ENCODE peak calls at places on chromosomes 3 and 15, in eight cellular contexts. S, C, K, U, H, A, V and W are unnamed samples.

GRCh38 chr3:157089455-157090221 is 70.3 kb downstream of the CCNL1 start:
- DNase-seq in S (no peak), C (peak; percentile 67), K (peak; percentile 55), U (peak; percentile 59), H (peak; percentile 77), A (no peak), V (no peak), W (no peak)

GRCh38 chr15:46080018-46080417 is 445.2 kb downstream of the SQOR start:
- DNase-seq in S (no peak), C (no peak), K (no peak), U (no peak), H (no peak), A (peak; percentile 31), V (no peak), W (no peak)

GRCh38 chr3:150090006-150090405 is 119.3 kb upstream of the PFN2 start:
- DNase-seq in S (no peak), C (no peak), K (no peak), U (no peak), H (no peak), A (no peak), V (no peak), W (no peak)

GRCh38 chr3:32937331-32937730 is 14.1 kb upstream of the CCR4 start:
- DNase-seq in S (no peak), C (no peak), K (no peak), U (no peak), H (no peak), A (no peak), V (no peak), W (no peak)

GRCh38 chr3:102571985-102572384 is 137.2 kb downstream of the ZPLD1 start:
- DNase-seq in S (no peak), C (no peak), K (no peak), U (no peak), H (no peak), A (no peak), V (no peak), W (no peak)

GRCh38 chr3:194466761-194467356 is 19.9 kb downstream of the ATP13A3 start:
- DNase-seq in S (no peak), C (no peak), K (no peak), U (no peak), H (no peak), A (no peak), V (no peak), W (no peak)

GRCh38 chr15:41417418-41417811 is 520 bp downstream of the RTF1 start:
- DNase-seq in S (peak; percentile 39), C (peak; percentile 45), K (no peak), U (peak; percentile 64), H (peak; percentile 71), A (no peak), V (no peak), W (no peak)

GRCh38 chr3:140167600-140168281 is 232.8 kb downstream of the CLSTN2 start:
- DNase-seq in S (no peak), C (no peak), K (no peak), U (no peak), H (no peak), A (no peak), V (no peak), W (no peak)

GRCh38 chr15:63858448-63858847 is 24.7 kb upstream of the HERC1 start:
- DNase-seq in S (no peak), C (no peak), K (no peak), U (no peak), H (no peak), A (no peak), V (no peak), W (no peak)

GRCh38 chr3:94513600-94513999 is 450.7 kb downstream of the NSUN3 start:
- DNase-seq in S (no peak), C (no peak), K (no peak), U (no peak), H (no peak), A (no peak), V (no peak), W (no peak)

GRCh38 chr3:35908366-35909232 is 269.3 kb downstream of the ARPP21 start:
- DNase-seq in S (no peak), C (peak; percentile 29), K (no peak), U (peak; percentile 23), H (no peak), A (no peak), V (no peak), W (peak; percentile 1)

GRCh38 chr15:44441095-44441501 is 13.7 kb downstream of the CTDSPL2 start:
- DNase-seq in S (no peak), C (no peak), K (no peak), U (peak; percentile 34), H (no peak), A (no peak), V (no peak), W (no peak)

GRCh38 chr3:160401301-160402095 is 2.0 kb downstream of the SMC4 start:
- DNase-seq in S (no peak), C (peak; percentile 25), K (no peak), U (peak; percentile 60), H (no peak), A (no peak), V (no peak), W (no peak)

DNA sequence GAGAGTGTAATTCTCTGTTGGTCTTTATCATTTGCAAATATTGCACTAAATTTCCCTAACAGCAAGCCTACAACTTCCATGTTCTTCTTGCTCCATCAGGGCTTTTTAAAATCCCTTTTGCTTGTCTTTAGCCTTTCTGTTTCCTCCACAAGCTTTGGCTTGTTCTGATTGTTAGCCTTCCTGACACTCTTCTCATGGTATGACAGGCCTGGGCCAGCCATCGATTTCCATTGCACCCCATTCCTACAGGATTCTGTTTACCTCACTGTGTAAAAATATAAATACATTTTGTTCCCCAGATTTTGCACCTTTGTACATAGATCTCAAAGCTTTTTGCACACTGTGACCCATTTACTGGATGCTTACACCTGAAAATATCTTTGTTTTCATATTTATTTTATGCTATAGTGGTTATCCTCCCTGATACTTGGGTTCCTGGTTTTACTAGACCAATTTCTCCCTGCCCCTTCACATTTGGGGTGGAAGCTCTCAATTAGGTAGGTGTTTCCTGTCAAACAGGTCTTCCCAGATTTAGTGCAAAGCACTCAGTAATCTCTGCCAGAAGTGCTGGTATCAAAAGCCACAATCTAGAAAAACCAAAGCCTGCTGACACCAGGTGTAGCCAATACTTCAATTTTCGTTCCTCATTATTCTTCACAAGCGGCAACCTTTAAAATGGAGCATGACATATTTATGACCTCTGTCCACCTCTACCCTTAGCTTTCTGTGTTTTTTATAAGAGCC is 57.9 kb upstream of the PPP2R3A start:
- DNase-seq in S (no peak), C (no peak), K (no peak), U (no peak), H (no peak), A (no peak), V (no peak), W (no peak)
- TF ChIP-seq POLR2AphosphoS5 in S (no peak), C (no peak), K (no peak), U (no peak), H (no peak), A (no peak), V (peak; percentile 20), W (no peak)

GRCh38 chr3:52829906-52830463 is 487 bp downstream of the ITIH4 start:
- DNase-seq in S (no peak), C (no peak), K (no peak), U (no peak), H (no peak), A (no peak), V (no peak), W (no peak)

GRCh38 chr3:52829482-52829881 is 990 bp downstream of the ITIH4 start:
- DNase-seq in S (no peak), C (no peak), K (no peak), U (no peak), H (no peak), A (no peak), V (no peak), W (no peak)

GRCh38 chr3:52833202-52833601 is 1.6 kb downstream of the MUSTN1 start:
- DNase-seq in S (no peak), C (no peak), K (no peak), U (no peak), H (no peak), A (peak; percentile 66), V (no peak), W (no peak)

GRCh38 chr3:52831500-52832301 is 1.2 kb upstream of the ITIH4 start:
- DNase-seq in S (no peak), C (peak; percentile 34), K (peak; percentile 37), U (peak; percentile 27), H (peak; percentile 85), A (peak; percentile 62), V (no peak), W (no peak)

DNA sequence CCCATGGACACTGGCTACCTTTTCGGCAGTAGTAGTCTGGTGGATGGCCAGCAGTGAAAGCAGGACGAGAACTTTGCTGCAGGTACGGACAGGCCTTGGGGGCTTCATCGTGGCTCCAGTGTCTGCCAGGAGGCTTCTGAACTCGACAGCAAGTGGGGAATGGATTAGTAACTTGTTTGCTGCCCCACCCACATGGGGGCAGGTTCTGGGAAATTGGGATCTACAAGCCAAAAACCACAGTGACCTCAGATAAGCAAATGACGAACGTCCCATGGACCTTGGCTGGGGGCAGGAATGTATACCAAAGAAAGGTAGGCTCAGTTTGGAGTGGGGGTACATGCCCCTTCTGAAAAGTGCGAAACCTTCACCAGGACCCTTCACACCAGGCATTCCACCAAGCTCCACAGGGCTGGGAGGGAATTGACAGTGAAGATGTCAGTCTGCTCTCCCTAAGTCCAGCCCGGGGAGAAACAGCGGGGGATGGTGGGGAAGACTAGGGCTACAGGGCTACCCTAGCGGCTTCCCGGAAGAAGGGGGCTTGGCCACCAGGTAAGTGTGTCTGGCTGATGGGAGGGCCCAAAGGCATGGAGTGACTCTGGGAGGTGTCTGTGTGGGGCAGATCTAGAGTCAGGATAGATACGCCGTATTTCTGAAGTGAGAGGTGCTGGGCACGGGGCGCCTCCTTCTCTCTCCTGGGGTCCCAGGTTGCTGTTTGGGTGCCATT is at the start of gene ITIH4:
- DNase-seq in S (no peak), C (no peak), K (no peak), U (peak; percentile 26), H (no peak), A (no peak), V (no peak), W (no peak)
- TF ChIP-seq POLR2A in S (no peak), C (no peak), K (no peak), U (no peak), H (no peak), A (no peak), V (no peak), W (no peak)

GRCh38 chr3:14218355-14218754 is 39.7 kb downstream of the LSM3 start:
- DNase-seq in S (no peak), C (no peak), K (no peak), U (no peak), H (no peak), A (no peak), V (no peak), W (no peak)
- TF ChIP-seq POLR2AphosphoS5 in S (no peak), C (no peak), K (no peak), U (no peak), H (no peak), A (no peak), V (no peak), W (no peak)

DNA sequence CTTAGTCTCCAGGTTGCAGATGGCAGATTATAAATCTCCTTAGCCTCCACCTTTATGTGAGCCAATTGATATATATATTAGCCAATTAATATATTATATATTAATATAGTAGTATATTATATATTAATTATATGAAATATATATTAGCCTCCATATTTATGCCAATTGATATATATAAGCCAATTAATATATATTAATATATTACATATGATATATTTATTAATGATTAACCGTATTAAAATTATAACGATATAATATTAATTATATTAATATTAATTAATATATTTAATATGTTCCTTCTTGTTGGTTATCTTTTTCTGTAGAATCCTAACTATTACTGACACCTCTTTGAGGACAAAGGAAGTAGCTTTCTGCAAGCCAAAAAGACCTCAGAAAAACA is 972.5 kb downstream of the GBE1 start:
- DNase-seq in S (no peak), C (no peak), K (no peak), U (no peak), H (no peak), A (no peak), V (no peak), W (no peak)
- TF ChIP-seq POLR2A in S (no peak), C (no peak), K (no peak), U (no peak), H (no peak), A (no peak), V (no peak), W (no peak)